ENCODE peak calls at places on chromosomes 7 and 10, in ten cellular contexts. S, W, Z, M, Y, K, H, E, C and Q are unnamed samples.

GRCh38 chr7:139026551-139026950 is 9.3 kb downstream of the ZC3HAV1L start:
- DNase-seq in S (no peak), W (no peak), Z (no peak), M (no peak), Y (no peak), K (no peak), H (no peak), E (no peak), C (no peak), Q (no peak)

GRCh38 chr7:112204072-112204775 is 2.0 kb downstream of the DOCK4 start:
- DNase-seq in S (no peak), W (no peak), Z (no peak), M (peak), Y (peak), K (peak), H (no peak), E (no peak), C (no peak), Q (peak)

GRCh38 chr10:6877351-6878066 is 297.4 kb upstream of the PRKCQ start:
- DNase-seq in S (no peak), W (no peak), Z (no peak), M (no peak), Y (no peak), K (no peak), H (no peak), E (no peak), C (no peak), Q (no peak)

GRCh38 chr7:11830582-11831382 is 1.2 kb downstream of the THSD7A start:
- DNase-seq in S (no peak), W (no peak), Z (peak), M (peak), Y (peak), K (no peak), H (no peak), E (no peak), C (no peak), Q (peak)

GRCh38 chr10:42940487-42941157 is 136.2 kb upstream of the RET start:
- DNase-seq in S (no peak), W (peak), Z (no peak), M (no peak), Y (no peak), K (no peak), H (peak), E (no peak), C (no peak), Q (no peak)

GRCh38 chr10:31700222-31700621 is 228.4 kb downstream of the ARHGAP12 start:
- DNase-seq in S (no peak), W (no peak), Z (peak), M (no peak), Y (no peak), K (no peak), H (no peak), E (no peak), C (no peak), Q (peak)

GRCh38 chr7:2720024-2720423 is 32.0 kb downstream of the AMZ1 start:
- DNase-seq in S (no peak), W (no peak), Z (no peak), M (no peak), Y (no peak), K (no peak), H (no peak), E (no peak), C (no peak), Q (no peak)

GRCh38 chr10:88386878-88387773 is 196.0 kb downstream of the RNLS start:
- DNase-seq in S (peak), W (peak), Z (peak), M (peak), Y (peak), K (peak), H (peak), E (peak), C (no peak), Q (peak)

GRCh38 chr10:124062390-124062789 is 31.0 kb downstream of the CHST15 start:
- DNase-seq in S (no peak), W (no peak), Z (no peak), M (no peak), Y (no peak), K (no peak), H (no peak), E (no peak), C (no peak), Q (no peak)

GRCh38 chr10:63414481-63415260 is 51.1 kb downstream of the JMJD1C start:
- DNase-seq in S (no peak), W (no peak), Z (peak), M (no peak), Y (peak), K (no peak), H (no peak), E (no peak), C (no peak), Q (no peak)

GRCh38 chr7:157278791-157279678 is 57.8 kb upstream of the DNAJB6 start:
- DNase-seq in S (no peak), W (peak), Z (no peak), M (no peak), Y (peak), K (no peak), H (peak), E (peak), C (peak), Q (peak)

GRCh38 chr10:20888620-20889337 is 8.3 kb downstream of the NEBL start:
- DNase-seq in S (no peak), W (no peak), Z (no peak), M (no peak), Y (no peak), K (no peak), H (no peak), E (no peak), C (no peak), Q (peak)

GRCh38 chr7:12706900-12707536 is 19.6 kb downstream of the ARL4A start:
- DNase-seq in S (no peak), W (no peak), Z (peak), M (peak), Y (peak), K (no peak), H (no peak), E (no peak), C (no peak), Q (no peak)

GRCh38 chr7:140605337-140605736 is 35.3 kb downstream of the DENND2A start:
- DNase-seq in S (peak), W (no peak), Z (peak), M (no peak), Y (peak), K (no peak), H (no peak), E (no peak), C (no peak), Q (peak)

GRCh38 chr7:151727579-151728285 is 149.2 kb downstream of the PRKAG2 start:
- DNase-seq in S (peak), W (peak), Z (peak), M (peak), Y (peak), K (peak), H (peak), E (peak), C (peak), Q (peak)

GRCh38 chr10:125848857-125849256 is 25.5 kb downstream of the BCCIP start:
- DNase-seq in S (no peak), W (no peak), Z (no peak), M (no peak), Y (no peak), K (no peak), H (no peak), E (no peak), C (no peak), Q (no peak)

GRCh38 chr7:29194206-29194593 is 375 bp upstream of the CHN2 start:
- DNase-seq in S (no peak), W (peak), Z (no peak), M (no peak), Y (no peak), K (no peak), H (no peak), E (no peak), C (peak), Q (peak)

GRCh38 chr7:116979430-116979829 is 26.1 kb downstream of the ST7 start:
- DNase-seq in S (no peak), W (no peak), Z (no peak), M (no peak), Y (no peak), K (no peak), H (no peak), E (no peak), C (no peak), Q (no peak)

GRCh38 chr7:135771961-135772638 is 23.5 kb upstream of the FAM180A start:
- DNase-seq in S (no peak), W (no peak), Z (peak), M (peak), Y (peak), K (no peak), H (no peak), E (no peak), C (no peak), Q (peak)

GRCh38 chr10:74541375-74541774 is 285.0 kb upstream of the KAT6B start:
- DNase-seq in S (no peak), W (no peak), Z (no peak), M (no peak), Y (no peak), K (no peak), H (no peak), E (no peak), C (no peak), Q (no peak)

GRCh38 chr7:55898287-55898686 is 11.0 kb downstream of the ZNF713 start:
- DNase-seq in S (no peak), W (no peak), Z (no peak), M (no peak), Y (no peak), K (no peak), H (no peak), E (no peak), C (no peak), Q (no peak)

GRCh38 chr7:157984138-157984913 is 603.3 kb downstream of the PTPRN2 start:
- DNase-seq in S (no peak), W (no peak), Z (no peak), M (no peak), Y (no peak), K (no peak), H (no peak), E (no peak), C (no peak), Q (no peak)

GRCh38 chr7:142908290-142908689 is 22.7 kb upstream of the TRPV6 start:
- DNase-seq in S (no peak), W (no peak), Z (no peak), M (no peak), Y (no peak), K (no peak), H (no peak), E (no peak), C (no peak), Q (no peak)

GRCh38 chr7:131692131-131692960 is 135.9 kb upstream of the PODXL start:
- DNase-seq in S (no peak), W (no peak), Z (peak), M (peak), Y (peak), K (peak), H (peak), E (peak), C (peak), Q (peak)

GRCh38 chr10:46028584-46029570 is 1.5 kb downstream of the NCOA4 start:
- DNase-seq in S (no peak), W (no peak), Z (peak), M (peak), Y (peak), K (peak), H (peak), E (peak), C (no peak), Q (peak)

GRCh38 chr7:143263266-143264195 is at the start of gene GSTK1:
- DNase-seq in S (peak), W (peak), Z (peak), M (peak), Y (peak), K (peak), H (peak), E (peak), C (peak), Q (peak)

GRCh38 chr10:101566333-101567164 is 21.5 kb downstream of the POLL start:
- DNase-seq in S (no peak), W (peak), Z (peak), M (no peak), Y (no peak), K (no peak), H (peak), E (peak), C (no peak), Q (no peak)

GRCh38 chr7:44236333-44236728 is 35.6 kb downstream of the YKT6 start:
- DNase-seq in S (no peak), W (no peak), Z (no peak), M (no peak), Y (no peak), K (no peak), H (no peak), E (no peak), C (no peak), Q (no peak)

GRCh38 chr10:132245056-132245455 is 58.3 kb downstream of the DPYSL4 start:
- DNase-seq in S (no peak), W (no peak), Z (no peak), M (no peak), Y (no peak), K (no peak), H (no peak), E (no peak), C (no peak), Q (no peak)

GRCh38 chr10:28734940-28735759 is 57.8 kb downstream of the BAMBI start:
- DNase-seq in S (peak), W (no peak), Z (peak), M (peak), Y (peak), K (peak), H (no peak), E (no peak), C (no peak), Q (peak)
- TF ChIP-seq CTCF in S (no peak), W (no peak), Z (no peak), M (no peak), Y (no peak), K (no peak), H (no peak), E (no peak), C (no peak), Q (no peak)

GRCh38 chr10:60101821-60102220 is 195.5 kb upstream of the CCDC6 start:
- DNase-seq in S (no peak), W (no peak), Z (no peak), M (no peak), Y (no peak), K (no peak), H (no peak), E (no peak), C (no peak), Q (no peak)

GRCh38 chr10:60099998-60100747 is 193.8 kb upstream of the CCDC6 start:
- DNase-seq in S (no peak), W (no peak), Z (peak), M (peak), Y (peak), K (peak), H (peak), E (peak), C (no peak), Q (peak)

GRCh38 chr10:60093317-60093716 is 187.0 kb upstream of the CCDC6 start:
- DNase-seq in S (no peak), W (no peak), Z (no peak), M (no peak), Y (no peak), K (no peak), H (no peak), E (no peak), C (no peak), Q (no peak)

GRCh38 chr10:60096761-60097513 is 190.6 kb upstream of the CCDC6 start:
- DNase-seq in S (no peak), W (no peak), Z (no peak), M (peak), Y (no peak), K (no peak), H (peak), E (peak), C (no peak), Q (no peak)

DNA sequence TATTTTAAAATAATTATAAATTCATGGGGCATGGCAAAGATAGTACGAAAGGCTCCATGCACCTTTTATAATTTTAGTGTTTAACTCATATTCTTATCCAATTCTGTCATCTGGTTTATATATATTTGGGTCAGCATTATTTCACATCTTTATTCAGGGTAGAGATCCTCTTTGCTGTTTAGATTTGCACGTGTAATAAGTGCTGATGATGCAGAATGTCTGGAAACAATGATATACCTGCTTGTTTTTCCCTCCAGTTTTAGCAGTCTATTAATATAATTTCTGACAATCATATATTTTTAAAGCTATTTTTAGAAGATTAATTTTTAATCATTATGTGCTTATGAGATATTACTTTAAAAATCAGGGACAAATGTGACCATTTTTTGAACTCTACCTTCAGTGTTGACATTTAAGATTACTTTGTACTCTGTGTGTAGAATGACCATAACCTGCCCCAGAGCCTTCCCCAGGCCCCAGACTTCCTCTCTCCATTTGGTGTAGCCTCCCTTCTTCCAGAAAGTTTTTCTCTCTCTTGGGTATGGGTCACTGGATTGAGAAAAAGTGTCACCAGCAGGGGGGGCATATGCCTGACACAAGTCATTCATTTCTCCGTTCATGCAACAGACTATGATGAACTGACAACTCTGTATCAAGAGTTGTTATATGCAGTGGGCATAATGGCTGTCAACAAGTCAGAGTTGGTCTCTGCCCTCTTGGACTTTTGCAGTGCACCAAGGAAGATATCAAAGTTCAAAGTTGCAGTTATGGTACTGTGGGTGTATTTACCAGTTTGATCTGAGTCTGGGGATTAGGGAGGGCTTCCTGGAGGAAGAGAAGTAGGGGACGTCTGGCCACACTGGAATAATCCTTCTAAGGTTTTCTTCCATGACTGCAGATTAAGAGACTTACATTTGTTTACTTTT is 192.6 kb upstream of the CCDC6 start:
- DNase-seq in S (no peak), W (no peak), Z (no peak), M (no peak), Y (no peak), K (peak), H (no peak), E (peak), C (no peak), Q (peak)
- TF ChIP-seq CTCF in S (peak), W (no peak), Z (no peak), M (peak), Y (peak), K (peak), H (peak), E (peak), C (peak), Q (peak)

DNA sequence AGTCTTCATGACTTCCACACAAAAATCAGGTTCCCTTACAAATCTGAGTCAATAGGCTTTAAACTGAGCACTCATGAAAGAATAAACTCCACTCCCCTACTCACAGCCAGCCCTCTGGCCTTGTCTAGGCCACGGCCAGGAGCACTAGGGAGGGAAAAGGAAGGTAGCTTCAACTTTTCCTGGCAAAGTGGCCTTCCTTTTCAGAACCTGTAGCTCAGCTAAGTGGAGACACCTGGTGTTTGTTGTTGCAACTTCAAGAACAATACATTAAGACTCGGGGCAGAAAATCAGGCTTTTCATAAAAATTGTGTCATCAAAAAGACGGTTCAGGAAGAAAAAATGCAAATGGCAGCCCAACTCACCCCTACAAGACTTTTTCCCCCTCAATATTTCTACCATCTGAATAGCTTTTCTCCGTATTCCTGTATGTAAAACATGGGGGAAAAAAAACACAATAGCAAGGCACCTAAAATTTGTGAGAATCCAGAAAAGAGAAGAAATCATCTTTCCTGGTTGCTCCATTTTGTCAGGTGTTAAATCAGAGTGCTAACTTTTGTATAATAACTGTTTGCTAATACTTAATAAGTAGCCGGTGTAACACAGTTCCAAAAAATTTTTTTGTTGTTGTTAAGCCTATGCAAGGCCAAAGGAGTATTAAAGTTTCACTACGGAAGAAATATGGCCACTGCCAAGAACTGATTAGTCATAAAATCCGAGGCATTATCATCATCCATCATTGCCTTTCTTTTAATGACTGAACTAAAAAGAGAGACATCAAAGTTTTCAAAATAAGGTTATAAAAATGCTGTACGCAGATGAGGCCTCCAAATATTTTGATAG is 66.2 kb upstream of the ARID5B start:
- DNase-seq in S (peak), W (no peak), Z (peak), M (peak), Y (peak), K (peak), H (no peak), E (no peak), C (no peak), Q (peak)
- TF ChIP-seq CTCF in S (peak), W (peak), Z (peak), M (peak), Y (peak), K (peak), H (peak), E (peak), C (peak), Q (peak)

DNA sequence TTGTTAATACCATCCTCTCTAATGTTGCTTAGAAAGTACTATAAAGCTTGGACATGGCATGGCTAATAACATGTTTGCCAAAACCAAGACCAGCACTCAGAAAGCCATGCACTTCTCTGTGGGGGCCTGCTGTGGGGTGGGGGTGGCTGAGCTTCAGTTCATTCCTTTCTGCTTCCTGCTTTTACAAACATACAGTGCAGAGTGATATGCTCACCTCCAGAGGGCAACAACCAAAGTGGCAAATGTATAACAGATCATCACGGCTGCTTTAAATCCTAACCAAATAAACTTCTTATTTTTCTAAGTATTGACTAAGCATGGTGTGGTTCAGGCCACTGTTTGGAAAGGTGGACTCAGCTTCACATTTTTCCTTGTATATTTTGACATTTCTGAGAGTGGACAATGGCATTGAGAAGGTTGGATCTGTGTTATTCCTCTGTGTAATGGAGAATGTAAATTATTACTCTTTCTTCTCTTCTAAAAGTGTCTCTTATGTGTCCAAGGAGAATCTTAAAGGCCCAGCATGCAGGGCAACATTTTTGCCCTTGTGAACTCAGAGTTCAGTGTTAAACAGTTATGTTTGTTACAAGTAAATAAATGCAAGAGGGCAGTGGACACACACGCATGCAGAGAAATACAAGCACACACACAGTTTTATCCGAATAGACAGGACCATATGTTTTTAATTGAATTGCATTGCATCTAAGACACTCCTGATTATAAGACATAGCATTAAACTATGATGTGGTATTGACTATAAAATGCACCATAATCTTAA is 186.1 kb downstream of the HERPUD2 start:
- DNase-seq in S (no peak), W (no peak), Z (no peak), M (no peak), Y (no peak), K (no peak), H (no peak), E (no peak), C (no peak), Q (no peak)
- TF ChIP-seq CTCF in S (no peak), W (no peak), Z (no peak), M (no peak), Y (no peak), K (peak), H (no peak), E (no peak), C (no peak), Q (no peak)

GRCh38 chr7:4726051-4726450 is 44.0 kb downstream of the FOXK1 start:
- DNase-seq in S (no peak), W (peak), Z (no peak), M (no peak), Y (peak), K (no peak), H (no peak), E (no peak), C (no peak), Q (peak)

GRCh38 chr7:4724648-4725013 is 42.5 kb downstream of the FOXK1 start:
- DNase-seq in S (no peak), W (no peak), Z (peak), M (peak), Y (peak), K (peak), H (no peak), E (no peak), C (no peak), Q (peak)

GRCh38 chr7:4722960-4723359 is 40.9 kb downstream of the FOXK1 start:
- DNase-seq in S (no peak), W (no peak), Z (no peak), M (no peak), Y (no peak), K (no peak), H (no peak), E (no peak), C (no peak), Q (no peak)

GRCh38 chr7:4726568-4726967 is 44.5 kb downstream of the FOXK1 start:
- DNase-seq in S (no peak), W (no peak), Z (no peak), M (no peak), Y (no peak), K (no peak), H (no peak), E (no peak), C (no peak), Q (no peak)

GRCh38 chr7:4725014-4725951 is 43.2 kb downstream of the FOXK1 start:
- DNase-seq in S (peak), W (peak), Z (peak), M (peak), Y (peak), K (peak), H (peak), E (peak), C (peak), Q (peak)
- TF ChIP-seq CTCF in S (peak), W (no peak), Z (no peak), M (no peak), Y (no peak), K (peak), H (no peak), E (no peak), C (no peak), Q (no peak)